ENCODE peak calls at places on chromosomes 16 and 17, in nine cellular contexts. R is fibroblast of pulmonary artery, Y is H9, Q is Calu3, T is Caco-2, F is endodermal cell, L is mammary epithelial cell, I is AG09319, E is neural crest cell. B is an unnamed sample.

GRCh38 chr17:19672009-19672837 is 23.7 kb downstream of the ALDH3A2 start:
- DNase-seq in R (no peak), Y (no peak), Q (peak; percentile 6), T (peak; percentile 80), F (no peak), L (no peak), I (no peak), E (no peak), B (no peak)

GRCh38 chr16:700684-701584 is 4.7 kb downstream of the FBXL16 start:
- DNase-seq in R (no peak), Y (peak; percentile 69), Q (peak; percentile 61), T (no peak), F (peak; percentile 91), L (no peak), I (no peak), E (peak; percentile 67), B (peak; percentile 67)

GRCh38 chr17:21198411-21198810 is 15.6 kb downstream of the TMEM11 start:
- DNase-seq in R (no peak), Y (no peak), Q (no peak), T (no peak), F (no peak), L (no peak), I (no peak), E (no peak), B (no peak)

GRCh38 chr17:35915153-35915969 is 15.2 kb downstream of the RDM1 start:
- DNase-seq in R (no peak), Y (no peak), Q (no peak), T (no peak), F (no peak), L (no peak), I (no peak), E (no peak), B (no peak)

GRCh38 chr16:86995456-86995855 is 321.7 kb downstream of the C16orf95 start:
- DNase-seq in R (no peak), Y (no peak), Q (no peak), T (no peak), F (no peak), L (no peak), I (no peak), E (no peak), B (no peak)

GRCh38 chr17:12107905-12108304 is 87.2 kb downstream of the MAP2K4 start:
- DNase-seq in R (peak; percentile 30), Y (no peak), Q (no peak), T (no peak), F (no peak), L (no peak), I (no peak), E (no peak), B (no peak)

GRCh38 chr17:21524211-21524591 is 148.0 kb downstream of the KCNJ12 start:
- DNase-seq in R (peak; percentile 69), Y (no peak), Q (no peak), T (no peak), F (peak; percentile 24), L (no peak), I (no peak), E (no peak), B (no peak)

GRCh38 chr16:27073733-27074132 is 7.0 kb downstream of the C16orf82 start:
- DNase-seq in R (no peak), Y (no peak), Q (no peak), T (no peak), F (no peak), L (no peak), I (no peak), E (no peak), B (no peak)

GRCh38 chr16:2083876-2084687 is 36.3 kb downstream of the TSC2 start:
- DNase-seq in R (no peak), Y (no peak), Q (no peak), T (no peak), F (no peak), L (no peak), I (no peak), E (no peak), B (no peak)
- TF ChIP-seq CTCF in R (no peak), Y (no peak), Q (no peak), T (no peak), F (no peak), L (no peak), I (no peak), E (no peak), B (no peak)

GRCh38 chr17:76433693-76434092 is 19.3 kb downstream of the UBE2O start:
- DNase-seq in R (no peak), Y (no peak), Q (no peak), T (no peak), F (no peak), L (no peak), I (no peak), E (no peak), B (no peak)

GRCh38 chr17:76431509-76431908 is 21.4 kb downstream of the UBE2O start:
- DNase-seq in R (no peak), Y (no peak), Q (no peak), T (no peak), F (peak; percentile 83), L (no peak), I (no peak), E (no peak), B (no peak)

GRCh38 chr17:76434870-76435269 is 18.1 kb downstream of the UBE2O start:
- DNase-seq in R (no peak), Y (no peak), Q (no peak), T (no peak), F (no peak), L (no peak), I (no peak), E (no peak), B (no peak)

GRCh38 chr17:76432712-76433336 is 20.1 kb downstream of the UBE2O start:
- DNase-seq in R (peak; percentile 32), Y (no peak), Q (no peak), T (no peak), F (peak; percentile 59), L (no peak), I (no peak), E (no peak), B (no peak)

GRCh38 chr17:76432004-76432403 is 20.9 kb downstream of the UBE2O start:
- DNase-seq in R (no peak), Y (no peak), Q (no peak), T (no peak), F (peak; percentile 60), L (no peak), I (no peak), E (no peak), B (no peak)
- TF ChIP-seq CTCF in R (no peak), Y (no peak), Q (no peak), T (no peak), F (no peak), L (no peak), I (no peak), E (no peak), B (no peak)

GRCh38 chr17:7777017-7777416 is 57.0 kb upstream of the KDM6B start:
- DNase-seq in R (no peak), Y (no peak), Q (no peak), T (no peak), F (no peak), L (no peak), I (no peak), E (no peak), B (no peak)

GRCh38 chr17:7781467-7781866 is 52.5 kb upstream of the KDM6B start:
- DNase-seq in R (no peak), Y (no peak), Q (peak; percentile 13), T (peak; percentile 43), F (no peak), L (no peak), I (no peak), E (no peak), B (peak; percentile 76)

GRCh38 chr17:7780736-7781135 is 53.3 kb upstream of the KDM6B start:
- DNase-seq in R (no peak), Y (no peak), Q (no peak), T (no peak), F (no peak), L (no peak), I (no peak), E (no peak), B (no peak)

GRCh38 chr17:7786866-7787265 is 47.2 kb upstream of the KDM6B start:
- DNase-seq in R (no peak), Y (no peak), Q (no peak), T (no peak), F (no peak), L (peak; percentile 21), I (no peak), E (no peak), B (no peak)

DNA sequence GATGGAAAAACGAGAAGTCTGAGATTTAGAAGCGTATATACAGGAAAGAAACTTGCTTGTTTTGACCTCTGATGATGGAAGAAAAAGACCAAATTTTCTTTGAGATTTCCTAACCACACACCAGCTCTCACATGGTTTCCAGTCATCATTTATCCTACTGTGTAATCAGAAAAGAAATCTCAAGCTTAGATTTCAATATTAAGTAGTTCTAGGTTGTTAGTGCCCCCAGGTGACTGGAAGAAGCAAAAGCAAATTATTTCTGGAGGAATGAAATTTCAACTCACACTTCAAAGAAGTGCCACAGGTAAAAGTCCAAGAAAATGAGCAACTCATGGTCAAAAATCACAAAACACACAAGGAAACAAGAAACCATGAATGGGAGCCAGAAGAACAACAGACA is 51.8 kb upstream of the KDM6B start:
- DNase-seq in R (peak; percentile 57), Y (no peak), Q (no peak), T (no peak), F (no peak), L (peak; percentile 32), I (peak; percentile 15), E (no peak), B (no peak)
- TF ChIP-seq CTCF in R (peak; percentile 35), Y (no peak), Q (no peak), T (no peak), F (peak; percentile 22), L (peak; percentile 13), I (peak; percentile 48), E (no peak), B (peak; percentile 16)

GRCh38 chr17:45973099-45973838 is 25.8 kb upstream of the STH start:
- DNase-seq in R (no peak), Y (no peak), Q (no peak), T (no peak), F (no peak), L (no peak), I (no peak), E (no peak), B (no peak)

GRCh38 chr17:45970659-45971058 is 28.4 kb upstream of the STH start:
- DNase-seq in R (no peak), Y (no peak), Q (no peak), T (no peak), F (no peak), L (no peak), I (no peak), E (no peak), B (no peak)

GRCh38 chr17:45972531-45972930 is 26.5 kb upstream of the STH start:
- DNase-seq in R (no peak), Y (no peak), Q (no peak), T (no peak), F (no peak), L (no peak), I (no peak), E (no peak), B (no peak)

GRCh38 chr17:45969726-45970125 is 29.3 kb upstream of the STH start:
- DNase-seq in R (no peak), Y (no peak), Q (no peak), T (no peak), F (no peak), L (no peak), I (no peak), E (no peak), B (no peak)

DNA sequence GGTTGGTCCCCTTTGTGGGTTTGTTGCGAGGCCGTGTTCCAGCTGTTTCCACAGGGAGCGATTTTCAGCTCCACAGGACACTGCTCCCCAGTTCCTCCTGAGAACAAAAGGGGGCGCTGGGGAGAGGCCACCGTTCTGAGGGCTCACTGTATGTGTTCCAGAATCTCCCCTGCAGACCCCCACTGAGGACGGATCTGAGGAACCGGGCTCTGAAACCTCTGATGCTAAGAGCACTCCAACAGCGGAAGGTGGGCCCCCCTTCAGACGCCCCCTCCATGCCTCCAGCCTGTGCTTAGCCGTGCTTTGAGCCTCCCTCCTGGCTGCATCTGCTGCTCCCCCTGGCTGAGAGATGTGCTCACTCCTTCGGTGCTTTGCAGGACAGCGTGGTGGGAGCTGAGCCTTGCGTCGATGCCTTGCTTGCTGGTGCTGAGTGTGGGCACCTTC is 27.3 kb upstream of the STH start:
- DNase-seq in R (no peak), Y (peak; percentile 70), Q (no peak), T (no peak), F (peak; percentile 83), L (no peak), I (no peak), E (no peak), B (no peak)
- TF ChIP-seq CTCF in R (no peak), Y (peak; percentile 77), Q (no peak), T (peak; percentile 15), F (peak; percentile 79), L (no peak), I (no peak), E (no peak), B (peak; percentile 9)

B was measured in GM13977.